ENCODE peak calls at places on chromosomes 6 and 20, in ten cellular contexts. Z is RWPE1, F is type B pancreatic cell, S is brain microvascular endothelial cell, T is GM12864, W is breast epithelium, K is WERI-Rb-1, Y is GM12865, O is dorsolateral prefrontal cortex, N is left ventricle myocardium inferior. E is an unnamed sample.

GRCh38 chr6:98014791-98015201 is 731.8 kb upstream of the MMS22L start:
- DNase-seq in N (no peak), F (no peak), Z (no peak), S (no peak), K (no peak), T (no peak), Y (no peak), W (no peak), O (no peak), E (no peak)

GRCh38 chr6:10412948-10413849 is 1.7 kb downstream of the TFAP2A start:
- DNase-seq in T (no peak), N (no peak), S (no peak), O (no peak), K (no peak), W (peak), F (peak), Y (peak), Z (peak), E (no peak)

GRCh38 chr6:44590471-44590870 is 203.0 kb downstream of the CDC5L start:
- DNase-seq in K (no peak), T (no peak), N (no peak), F (no peak), Y (no peak), Z (no peak), O (no peak), W (no peak), S (no peak), E (peak)

GRCh38 chr20:21496452-21496851 is 17.4 kb downstream of the NKX2-2 start:
- DNase-seq in S (no peak), F (no peak), Z (peak), K (no peak), O (no peak), W (no peak), T (no peak), N (no peak), Y (no peak), E (no peak)

GRCh38 chr6:149065658-149066556 is 251.6 kb upstream of the TAB2 start:
- DNase-seq in W (no peak), T (peak), Z (no peak), F (no peak), N (no peak), Y (peak), K (no peak), S (no peak), O (no peak), E (no peak)

GRCh38 chr6:151998784-151999183 is 191.3 kb downstream of the ESR1 start:
- DNase-seq in Y (no peak), F (no peak), W (no peak), Z (no peak), O (no peak), N (no peak), K (no peak), T (no peak), S (no peak), E (no peak)

GRCh38 chr20:642398-643174 is 10.4 kb downstream of the SRXN1 start:
- DNase-seq in Y (no peak), O (no peak), Z (no peak), S (no peak), F (no peak), K (peak), N (peak), W (no peak), T (no peak), E (no peak)

GRCh38 chr20:53695797-53696527 is 102.3 kb upstream of the ZNF217 start:
- DNase-seq in N (no peak), Z (no peak), S (no peak), K (no peak), W (no peak), F (no peak), T (no peak), Y (no peak), O (no peak), E (no peak)

GRCh38 chr6:40585661-40586269 is 1.4 kb downstream of the LRFN2 start:
- DNase-seq in S (no peak), T (no peak), Y (no peak), K (peak), O (no peak), F (no peak), W (no peak), Z (no peak), N (no peak), E (no peak)

GRCh38 chr6:82374481-82374880 is 10.9 kb downstream of the TPBG start:
- DNase-seq in N (no peak), Z (no peak), W (no peak), F (no peak), T (no peak), S (no peak), K (no peak), Y (no peak), O (no peak), E (no peak)

GRCh38 chr6:146857960-146858308 is 259.2 kb downstream of the ADGB start:
- DNase-seq in F (no peak), O (no peak), Y (no peak), K (no peak), T (no peak), N (no peak), S (peak), W (no peak), Z (no peak), E (no peak)

GRCh38 chr6:98832282-98833100 is 1.9 kb upstream of the POU3F2 start:
- DNase-seq in K (peak), T (no peak), Z (peak), Y (no peak), N (no peak), W (no peak), O (peak), S (peak), F (peak), E (no peak)

GRCh38 chr20:20664795-20665194 is 47.6 kb downstream of the RALGAPA2 start:
- DNase-seq in S (peak), Y (peak), K (peak), Z (peak), O (no peak), F (no peak), W (no peak), N (no peak), T (peak), E (no peak)

GRCh38 chr6:25089442-25089841 is 153.7 kb upstream of the RIPOR2 start:
- DNase-seq in S (no peak), W (no peak), Y (no peak), T (no peak), Z (peak), N (no peak), K (no peak), F (no peak), O (no peak), E (no peak)

GRCh38 chr20:58393299-58393698 is 4.3 kb downstream of the VAPB start:
- DNase-seq in Z (no peak), W (no peak), N (no peak), O (no peak), S (peak), K (no peak), T (no peak), Y (no peak), F (no peak), E (no peak)

GRCh38 chr20:44208770-44209169 is 1.8 kb downstream of the OSER1 start:
- DNase-seq in W (no peak), Y (peak), S (no peak), N (no peak), K (no peak), O (no peak), T (no peak), F (no peak), Z (no peak), E (no peak)

GRCh38 chr6:13711384-13711725 is 280 bp downstream of the RANBP9 start:
- DNase-seq in K (no peak), T (no peak), F (no peak), O (no peak), S (peak), N (no peak), Y (peak), W (no peak), Z (no peak), E (no peak)

GRCh38 chr6:98343004-98343403 is 491.4 kb upstream of the POU3F2 start:
- DNase-seq in S (no peak), K (no peak), W (no peak), Z (no peak), F (no peak), O (no peak), T (no peak), Y (no peak), N (no peak), E (no peak)

GRCh38 chr20:31547017-31547675 is 32.9 kb downstream of the HM13 start:
- DNase-seq in W (peak), T (peak), O (peak), K (peak), S (peak), F (peak), Y (peak), N (peak), Z (peak), E (peak)

GRCh38 chr20:6055981-6056569 is 2.2 kb upstream of the LRRN4 start:
- DNase-seq in T (no peak), K (no peak), Z (no peak), S (no peak), O (no peak), F (no peak), N (no peak), W (no peak), Y (no peak), E (no peak)

GRCh38 chr6:82704048-82704447 is 340.4 kb downstream of the TPBG start:
- DNase-seq in Y (no peak), T (no peak), O (no peak), S (no peak), F (no peak), K (no peak), N (no peak), Z (peak), W (no peak), E (no peak)

GRCh38 chr6:3227363-3228045 is at the start of gene TUBB2B:
- DNase-seq in Z (no peak), Y (peak), W (no peak), T (no peak), O (no peak), N (peak), F (peak), S (no peak), K (peak), E (peak)

GRCh38 chr6:167996424-167997199 is 859 bp upstream of the KIF25 start:
- DNase-seq in S (no peak), F (no peak), O (peak), Y (peak), N (no peak), W (no peak), K (no peak), T (no peak), Z (no peak), E (peak)

GRCh38 chr6:24428615-24429014 is 25.9 kb downstream of the MRS2 start:
- DNase-seq in Y (no peak), S (peak), K (no peak), T (no peak), W (no peak), Z (peak), F (no peak), O (no peak), N (no peak), E (no peak)

GRCh38 chr6:99186417-99186816 is 163.1 kb downstream of the FAXC start:
- DNase-seq in S (no peak), Z (no peak), N (no peak), F (no peak), Y (no peak), W (no peak), O (no peak), K (no peak), T (no peak), E (no peak)

GRCh38 chr6:131929227-131929626 is 21.9 kb downstream of the CCN2 start:
- DNase-seq in W (no peak), T (no peak), F (no peak), N (no peak), O (no peak), Y (no peak), S (no peak), Z (no peak), K (peak), E (no peak)

GRCh38 chr20:11847827-11848226 is 69.9 kb upstream of the BTBD3 start:
- DNase-seq in F (no peak), Z (no peak), S (no peak), Y (no peak), K (no peak), W (no peak), T (no peak), O (no peak), N (no peak), E (no peak)

GRCh38 chr20:46705378-46705729 is 4.1 kb upstream of the SLC2A10 start:
- DNase-seq in T (no peak), F (no peak), Z (no peak), O (no peak), K (no peak), S (no peak), W (no peak), Y (no peak), N (no peak), E (no peak)

GRCh38 chr20:58420798-58421496 is 31.9 kb downstream of the VAPB start:
- DNase-seq in S (peak), Z (peak), N (no peak), Y (no peak), T (no peak), W (no peak), K (no peak), F (no peak), O (no peak), E (no peak)

GRCh38 chr20:63529861-63530787 is 7.1 kb downstream of the PTK6 start:
- DNase-seq in O (no peak), Z (no peak), Y (no peak), W (no peak), S (no peak), N (no peak), T (no peak), F (no peak), K (no peak), E (no peak)

GRCh38 chr20:14521016-14521415 is 183.6 kb upstream of the FLRT3 start:
- DNase-seq in Y (no peak), W (no peak), Z (no peak), N (no peak), F (no peak), O (no peak), K (no peak), T (no peak), S (no peak), E (no peak)

GRCh38 chr20:64109831-64110391 is 2.5 kb upstream of the NPBWR2 start:
- DNase-seq in S (no peak), O (no peak), Y (no peak), N (no peak), T (no peak), K (no peak), F (peak), W (peak), Z (no peak), E (peak)

GRCh38 chr6:162151050-162151658 is 576.4 kb downstream of the PRKN start:
- DNase-seq in T (no peak), K (no peak), O (no peak), Y (no peak), S (peak), W (no peak), N (no peak), Z (no peak), F (no peak), E (no peak)

GRCh38 chr20:23548408-23548807 is 19.9 kb downstream of the CST9L start:
- DNase-seq in T (no peak), K (no peak), W (no peak), N (no peak), S (no peak), Y (no peak), Z (no peak), O (no peak), F (no peak), E (no peak)
- TF ChIP-seq CTCF in T (no peak), K (no peak), W (no peak), N (no peak), S (no peak), Y (no peak), Z (no peak), O (no peak), F (no peak), E (no peak)

GRCh38 chr6:29710281-29710941 is 12.8 kb upstream of the HLA-F start:
- DNase-seq in F (no peak), K (no peak), N (no peak), O (no peak), S (no peak), Y (no peak), Z (no peak), W (no peak), T (no peak), E (no peak)

GRCh38 chr6:29708432-29709177 is 14.6 kb upstream of the HLA-F start:
- DNase-seq in S (no peak), K (no peak), Z (no peak), T (no peak), F (no peak), W (no peak), O (no peak), N (no peak), Y (peak), E (no peak)

GRCh38 chr6:29702519-29703103 is 20.6 kb upstream of the HLA-F start:
- DNase-seq in K (peak), Z (peak), W (no peak), Y (peak), N (peak), O (no peak), F (no peak), T (no peak), S (peak), E (no peak)

GRCh38 chr6:29709178-29709576 is 14.1 kb upstream of the HLA-F start:
- DNase-seq in O (no peak), W (no peak), Y (no peak), K (no peak), T (no peak), F (no peak), S (no peak), N (no peak), Z (no peak), E (no peak)

GRCh38 chr6:29705389-29706231 is 17.6 kb upstream of the HLA-F start:
- DNase-seq in Y (no peak), Z (peak), N (no peak), O (no peak), S (no peak), K (peak), F (no peak), T (no peak), W (no peak), E (no peak)
- TF ChIP-seq CTCF in Y (peak), Z (peak), N (peak), O (peak), S (peak), K (peak), F (peak), T (peak), W (peak), E (peak)

DNA sequence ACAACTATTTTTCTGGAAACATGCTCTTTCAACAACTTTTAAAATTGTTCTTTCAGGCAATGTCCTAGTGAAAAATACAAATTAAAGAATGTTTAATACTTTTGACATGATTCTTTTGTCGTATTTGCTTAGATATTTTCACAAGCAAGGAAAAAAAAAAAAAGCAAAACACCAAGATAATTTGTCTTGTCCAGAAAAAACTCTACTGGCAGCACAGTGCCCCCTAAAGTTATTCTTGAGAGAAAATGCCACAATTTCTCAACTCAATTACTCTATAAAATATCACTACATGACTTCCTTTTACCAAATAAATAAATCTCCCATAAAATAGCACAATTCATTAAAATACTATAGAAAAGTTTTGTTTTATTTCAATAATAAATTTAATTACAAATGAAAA is 652.5 kb upstream of the EPHA7 start:
- DNase-seq in W (no peak), Z (no peak), K (no peak), O (no peak), T (no peak), N (no peak), Y (no peak), F (no peak), S (no peak), E (no peak)
- TF ChIP-seq CTCF in W (no peak), Z (peak), K (no peak), O (peak), T (no peak), N (peak), Y (no peak), F (peak), S (peak), E (peak)

GRCh38 chr6:27575594-27576361 is 102.9 kb upstream of the ZNF184 start:
- DNase-seq in S (peak), K (no peak), T (no peak), Z (no peak), N (no peak), F (no peak), Y (peak), O (no peak), W (no peak), E (no peak)
- TF ChIP-seq CTCF in S (no peak), K (no peak), T (no peak), Z (no peak), N (no peak), F (no peak), Y (no peak), O (no peak), W (no peak), E (no peak)

DNA sequence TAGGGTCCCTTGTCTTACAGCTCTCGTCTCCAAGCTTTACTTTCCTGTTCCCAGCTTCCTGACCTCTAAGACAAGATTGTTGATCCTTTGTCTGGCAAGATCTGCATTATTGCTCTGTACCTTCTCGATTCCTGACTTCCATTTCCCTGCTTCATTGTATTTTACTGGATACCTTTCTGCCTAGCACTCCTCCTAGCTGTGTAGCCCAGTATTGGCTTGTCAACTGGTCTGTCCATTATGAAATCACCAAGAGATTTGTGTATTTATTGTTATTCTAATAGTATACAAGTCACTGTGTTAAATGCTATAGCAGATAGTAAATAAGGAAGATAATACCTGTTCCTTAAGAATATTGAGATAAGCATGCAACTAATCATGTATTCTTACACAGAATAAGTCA is 305.4 kb downstream of the CDKAL1 start:
- DNase-seq in N (no peak), Y (no peak), Z (no peak), F (no peak), K (no peak), S (no peak), T (no peak), O (no peak), W (no peak), E (no peak)
- TF ChIP-seq CTCF in N (no peak), Y (no peak), Z (no peak), F (no peak), K (peak), S (peak), T (no peak), O (no peak), W (no peak), E (peak)

DNA sequence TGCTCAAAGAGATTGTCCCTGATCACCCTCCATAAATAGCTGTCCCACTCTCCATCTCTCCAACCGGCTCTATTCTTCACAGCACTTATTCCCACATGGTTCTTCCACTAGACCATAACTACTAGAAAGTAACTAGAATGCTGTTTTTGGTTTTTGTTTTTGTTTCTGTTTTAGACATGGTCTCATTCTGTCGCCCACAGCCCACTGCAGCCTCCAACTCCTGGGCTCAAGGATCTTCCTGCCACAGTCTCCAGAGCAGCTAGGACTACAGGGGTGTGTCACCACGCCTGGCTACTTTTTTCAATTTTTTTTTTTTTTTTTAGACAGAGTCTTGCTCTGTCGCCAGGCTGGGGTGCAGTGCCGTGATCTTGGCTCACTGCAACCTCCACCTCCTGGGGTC is 12.3 kb downstream of the MMP24 start:
- DNase-seq in Y (peak), S (no peak), W (no peak), Z (no peak), T (no peak), O (no peak), K (no peak), F (no peak), N (no peak), E (no peak)
- TF ChIP-seq CTCF in Y (no peak), S (no peak), W (no peak), Z (no peak), T (no peak), O (no peak), K (no peak), F (no peak), N (no peak), E (no peak)

DNA sequence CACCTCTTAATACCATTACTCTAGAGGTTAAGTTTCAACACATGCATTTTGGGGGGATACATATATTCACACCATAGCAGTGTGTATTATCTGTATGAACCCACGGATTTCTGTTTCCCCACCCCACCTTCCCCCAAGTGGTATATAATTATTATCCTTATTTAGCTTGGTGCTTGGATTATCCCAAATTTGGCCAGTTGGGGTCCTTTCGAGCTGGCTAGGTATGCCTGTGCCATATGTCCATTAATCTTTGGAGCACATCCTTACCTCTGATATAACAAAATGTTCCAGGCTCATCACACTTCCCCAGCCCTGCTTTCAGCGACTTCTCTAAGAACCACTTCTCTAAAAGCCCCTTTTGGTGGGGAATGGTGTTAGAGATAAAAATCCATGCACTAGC is 118.7 kb upstream of the MLIP start:
- DNase-seq in Z (no peak), S (no peak), T (no peak), O (no peak), F (no peak), Y (no peak), N (no peak), W (no peak), K (no peak), E (no peak)
- TF ChIP-seq CTCF in Z (no peak), S (peak), T (no peak), O (no peak), F (no peak), Y (no peak), N (no peak), W (no peak), K (no peak), E (no peak)

GRCh38 chr6:102655823-102656222 is 1262.3 kb downstream of the GRIK2 start:
- DNase-seq in S (no peak), K (no peak), Z (no peak), O (no peak), Y (no peak), F (no peak), W (no peak), T (no peak), N (no peak), E (no peak)
- TF ChIP-seq CTCF in S (no peak), K (no peak), Z (no peak), O (no peak), Y (no peak), F (no peak), W (no peak), T (no peak), N (no peak), E (no peak)

E was measured in osteocyte.